ENCODE peak calls at places on chromosomes 13 and 19, in four cellular contexts. Y, R, E and V are unnamed samples.

GRCh38 chr19:58399903-58400637 is 4.6 kb downstream of the RNF225 start:
- DNase-seq in R (no peak), Y (no peak), E (no peak), V (no peak)

GRCh38 chr13:35988648-35989081 is 142.5 kb downstream of the DCLK1 start:
- DNase-seq in E (no peak), Y (no peak), R (no peak), V (no peak)

GRCh38 chr19:28519950-28520861 is 692.7 kb downstream of the UQCRFS1 start:
- DNase-seq in Y (no peak), E (no peak), R (no peak), V (no peak)

GRCh38 chr13:101959016-101959415 is 442.8 kb downstream of the FGF14 start:
- DNase-seq in E (no peak), R (no peak), Y (no peak), V (no peak)

GRCh38 chr19:13693933-13694332 is 70.4 kb upstream of the MRI1 start:
- DNase-seq in Y (no peak), R (no peak), E (no peak), V (no peak)

GRCh38 chr19:55369651-55370304 is 485 bp downstream of the IL11 start:
- DNase-seq in Y (no peak), E (no peak), R (peak; percentile 41), V (peak; percentile 70)

GRCh38 chr19:38303517-38304351 is at the start of gene C19orf33:
- DNase-seq in R (no peak), E (no peak), Y (peak; percentile 36), V (no peak)

GRCh38 chr13:49833402-49833801 is 40.9 kb upstream of the KPNA3 start:
- DNase-seq in E (no peak), R (no peak), Y (no peak), V (no peak)

GRCh38 chr19:46639356-46640061 is 3.5 kb upstream of the GNG8 start:
- DNase-seq in R (no peak), E (no peak), Y (peak; percentile 57), V (no peak)

GRCh38 chr19:46065486-46065885 is 24.7 kb upstream of the IGFL4 start:
- DNase-seq in E (no peak), R (no peak), Y (no peak), V (no peak)

GRCh38 chr19:13463296-13463695 is 43.0 kb downstream of the CACNA1A start:
- DNase-seq in Y (peak; percentile 5), E (no peak), R (no peak), V (no peak)

GRCh38 chr19:3987619-3988371 is 2.5 kb upstream of the EEF2 start:
- DNase-seq in E (peak; percentile 90), Y (peak; percentile 85), R (peak; percentile 90), V (peak; percentile 91)

GRCh38 chr13:30708541-30708940 is 26.8 kb upstream of the ALOX5AP start:
- DNase-seq in E (no peak), R (no peak), Y (no peak), V (no peak)

DNA sequence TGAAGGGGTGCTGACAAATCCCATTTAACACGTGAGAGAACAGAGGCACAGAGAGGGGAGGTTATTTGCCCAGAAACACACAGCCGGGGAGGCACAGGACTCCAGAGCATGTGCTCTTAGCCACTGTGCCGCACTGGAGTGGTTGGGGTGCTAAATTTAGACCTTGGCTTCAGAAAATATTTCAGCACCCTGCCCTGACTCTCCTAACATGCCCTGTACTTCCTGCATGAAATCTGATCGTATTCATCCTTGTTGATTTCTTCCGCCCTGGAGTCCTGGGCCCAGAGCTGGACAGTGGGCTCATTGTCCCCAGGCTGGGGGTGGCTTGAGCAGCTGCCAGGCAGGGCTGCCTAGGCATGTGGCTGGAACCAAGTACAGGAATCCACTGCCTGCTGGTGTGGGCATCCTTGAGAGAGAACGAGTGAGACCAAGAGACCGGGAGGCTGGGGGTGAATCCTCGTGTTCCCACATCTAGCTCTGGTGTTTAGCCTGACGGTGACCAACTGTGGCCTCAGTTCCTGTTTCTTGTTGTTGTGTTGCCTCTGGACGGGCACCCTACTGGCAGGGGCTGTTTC is 5.3 kb downstream of the SLC27A1 start:
- DNase-seq in Y (peak; percentile 50), R (no peak), E (no peak), V (no peak)
- H3K4me1 ChIP-seq in Y (peaks cover 22% of the 10 kb centered on the region), R (peaks cover 6% of the 10 kb centered on the region), E (peaks cover 4% of the 10 kb centered on the region), V (no peaks in the 10 kb centered on the region)

DNA sequence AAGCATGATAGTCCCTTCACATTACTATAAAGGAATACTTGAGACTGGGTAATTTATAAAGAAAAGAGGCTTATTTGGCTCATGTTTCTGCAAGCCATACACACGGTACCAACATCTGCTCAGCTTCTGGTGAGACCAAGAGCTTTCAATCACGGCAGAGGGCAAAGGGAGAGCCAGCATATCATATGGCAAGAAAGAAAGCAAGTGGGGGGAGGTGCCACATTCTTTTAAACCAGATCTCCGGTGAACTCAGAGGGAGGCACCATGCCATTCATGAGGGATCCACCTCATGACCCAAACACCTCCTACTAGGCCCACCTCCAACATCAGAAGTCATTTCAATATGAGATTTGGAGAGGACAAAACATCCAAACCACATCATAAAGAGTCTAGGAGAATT is 20.3 kb downstream of the XPO4 start:
- DNase-seq in R (no peak), Y (no peak), E (no peak), V (no peak)
- H3K4me3 ChIP-seq in R (no peak overlapping the region), Y (no peak overlapping the region), E (no peak overlapping the region), V (no peak overlapping the region)

GRCh38 chr19:9289231-9289884 is 20.3 kb downstream of the ZNF699 start:
- DNase-seq in Y (no peak), E (no peak), R (no peak), V (no peak)
- H3K9me3 ChIP-seq in Y (peaks cover 83% of the 10 kb centered on the region), E (peaks cover 63% of the 10 kb centered on the region), R (no peaks in the 10 kb centered on the region), V (peaks cover 5% of the 10 kb centered on the region)

DNA sequence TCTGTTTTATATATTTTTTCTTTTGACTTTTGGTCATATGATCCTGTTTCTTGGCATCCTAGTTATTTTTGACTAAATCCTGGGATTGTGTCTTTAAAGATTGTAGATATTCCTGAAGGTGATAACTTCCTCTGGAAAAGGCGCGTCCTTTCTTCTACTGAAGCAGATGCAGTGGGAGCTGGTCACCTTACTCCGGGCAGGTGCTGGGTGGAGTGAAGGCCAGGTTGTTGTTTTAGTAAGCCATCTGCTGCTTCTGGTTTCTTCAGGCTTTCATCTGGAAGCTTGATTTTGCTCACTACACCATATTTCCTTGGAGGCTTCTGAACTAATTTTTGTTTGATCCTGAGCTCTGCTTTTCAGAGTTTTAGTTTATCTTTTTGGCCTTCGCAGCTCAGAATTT is 21.5 kb downstream of the URI1 start:
- DNase-seq in Y (no peak), R (no peak), E (no peak), V (no peak)
- H3K4me1 ChIP-seq in Y (peaks cover 20% of the 10 kb centered on the region), R (peaks cover 25% of the 10 kb centered on the region), E (no peaks in the 10 kb centered on the region), V (no peaks in the 10 kb centered on the region)

GRCh38 chr19:40681039-40681438 is 9.4 kb downstream of the NUMBL start:
- DNase-seq in R (no peak), E (no peak), Y (no peak), V (no peak)
- H3K4me3 ChIP-seq in R (no peak overlapping the region), E (no peak overlapping the region), Y (no peak overlapping the region), V (no peak overlapping the region)